ENCODE peak calls at places on chromosomes 1 and 21, in six cellular contexts. E is HepG2, S is K562, P is GM12878, L is WTC11, B is H1. Y is an unnamed sample.

GRCh38 chr1:33420870-33421775 is 9.8 kb downstream of the PHC2 start:
- DNase-seq in P (no peak), L (no peak), E (no peak), B (no peak), S (no peak), Y (no peak)

GRCh38 chr1:10459185-10459584 is 9.4 kb downstream of the CORT start:
- DNase-seq in E (peak; percentile 18), L (no peak), P (no peak), S (peak; percentile 91), B (no peak), Y (no peak)

GRCh38 chr1:26418865-26419349 is 8.3 kb downstream of the LIN28A start:
- DNase-seq in E (no peak), S (no peak), B (peak; percentile 96), P (no peak), L (peak; percentile 95), Y (peak; percentile 99)

GRCh38 chr1:192580351-192580962 is 4.9 kb downstream of the RGS1 start:
- DNase-seq in S (no peak), P (peak; percentile 81), E (peak; percentile 20), L (no peak), B (no peak), Y (peak; percentile 57)

GRCh38 chr1:107198581-107198980 is 57.7 kb downstream of the NTNG1 start:
- DNase-seq in S (no peak), B (no peak), E (no peak), L (no peak), P (no peak), Y (no peak)

GRCh38 chr1:2229032-2229920 is 1.2 kb downstream of the SKI start:
- DNase-seq in P (no peak), E (no peak), S (peak; percentile 74), L (peak; percentile 50), B (no peak), Y (peak; percentile 62)

GRCh38 chr1:214767221-214767620 is 164.2 kb downstream of the CENPF start:
- DNase-seq in L (no peak), P (no peak), E (no peak), S (no peak), B (no peak), Y (no peak)

GRCh38 chr1:208534604-208534907 is 290.4 kb upstream of the PLXNA2 start:
- DNase-seq in B (no peak), S (no peak), P (no peak), E (no peak), L (no peak), Y (no peak)

GRCh38 chr1:94535879-94536278 is 5.7 kb downstream of the F3 start:
- DNase-seq in E (no peak), L (no peak), S (no peak), P (no peak), B (no peak), Y (no peak)

GRCh38 chr1:201763439-201764140 is 65.4 kb upstream of the IPO9 start:
- DNase-seq in B (no peak), E (no peak), S (no peak), L (no peak), P (no peak), Y (no peak)

GRCh38 chr1:19179597-19180271 is 30.3 kb downstream of the UBR4 start:
- DNase-seq in E (peak; percentile 33), B (no peak), P (no peak), S (peak; percentile 83), L (no peak), Y (peak; percentile 55)

GRCh38 chr21:38443110-38443509 is 55.2 kb downstream of the ERG start:
- DNase-seq in L (no peak), B (no peak), S (no peak), P (no peak), E (no peak), Y (no peak)

GRCh38 chr1:172320723-172321122 is 99.8 kb upstream of the C1orf105 start:
- DNase-seq in L (no peak), P (no peak), E (no peak), B (no peak), S (no peak), Y (no peak)
- TF ChIP-seq CREB1 in L (no peak), P (no peak), E (no peak), B (no peak), S (no peak), Y (no peak)

DNA sequence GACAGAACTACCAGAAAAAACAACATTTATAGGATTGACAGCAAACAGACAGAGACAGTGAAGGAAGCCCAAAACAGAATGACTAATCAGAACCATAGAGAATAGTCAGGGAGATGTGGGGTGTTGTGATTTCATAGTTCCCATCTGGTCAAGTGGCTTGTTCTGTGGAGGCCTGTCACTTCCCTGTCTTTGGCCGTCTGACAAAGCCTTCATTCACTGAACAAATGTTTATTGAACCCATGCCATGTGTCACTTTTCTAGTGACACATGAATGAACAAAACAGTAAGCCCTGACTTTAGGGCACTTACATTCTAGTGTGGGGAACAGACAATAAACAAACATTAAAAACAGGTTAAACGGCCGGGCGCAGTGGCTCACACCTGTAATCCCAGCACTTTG is 3.2 kb upstream of the SRRM1 start:
- DNase-seq in P (no peak), L (no peak), E (peak; percentile 72), B (no peak), S (no peak), Y (no peak)
- TF ChIP-seq CREB1 in P (no peak), L (no peak), E (no peak), B (no peak), S (no peak), Y (no peak)

DNA sequence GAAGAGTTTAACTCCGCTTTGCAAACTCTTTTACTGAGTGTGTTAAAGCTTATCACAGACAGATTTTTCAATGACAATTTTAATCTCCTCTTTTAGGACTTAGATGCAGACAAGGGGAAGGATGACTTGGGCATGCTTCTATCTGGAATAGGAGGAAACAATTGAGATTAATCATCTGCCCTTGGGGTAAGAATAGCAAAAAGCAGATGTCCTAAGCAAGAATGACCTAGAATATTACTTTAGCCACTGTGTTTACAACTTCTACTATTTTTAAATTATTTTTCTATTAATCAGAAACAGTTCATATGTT is 569.0 kb upstream of the ADGRL2 start:
- DNase-seq in L (no peak), E (no peak), S (no peak), B (no peak), P (no peak), Y (no peak)
- TF ChIP-seq CREB1 in L (no peak), E (no peak), S (no peak), B (no peak), P (no peak), Y (no peak)

GRCh38 chr1:119885903-119886783 is 10.2 kb downstream of the ADAM30 start:
- DNase-seq in B (no peak), E (peak; percentile 37), L (peak; percentile 81), S (peak; percentile 74), P (no peak), Y (peak; percentile 77)
- TF ChIP-seq CREB1 in B (peak; percentile 53), E (no peak), L (no peak), S (no peak), P (no peak), Y (peak; percentile 44)

GRCh38 chr1:20265243-20265642 is 25.4 kb upstream of the VWA5B1 start:
- DNase-seq in L (no peak), B (no peak), S (no peak), E (no peak), P (no peak), Y (no peak)
- TF ChIP-seq CREB1 in L (no peak), B (no peak), S (no peak), E (no peak), P (no peak), Y (no peak)

Y was measured in GM23338.